ENCODE peak calls at places on chromosomes 16 and 17, in four cellular contexts. K is left colon, C is HL-60, B is adrenal gland. E is an unnamed sample.
A peak's percentile ranks its signal among the peaks of the same experiment; 100 is the strongest.

GRCh38 chr16:31504159-31504558 is 4.0 kb downstream of the RUSF1 start:
- DNase-seq in K (no peak), C (no peak), B (no peak), E (no peak)

GRCh38 chr16:89506113-89506504 is 2.1 kb upstream of the SPG7 start:
- DNase-seq in K (no peak), C (no peak), B (peak; percentile 42), E (no peak)

GRCh38 chr17:2484876-2485275 is 26.8 kb downstream of the METTL16 start:
- DNase-seq in K (no peak), C (no peak), B (no peak), E (no peak)

GRCh38 chr17:43967251-43967875 is 13.6 kb upstream of the PYY start:
- DNase-seq in K (no peak), C (no peak), B (no peak), E (no peak)

GRCh38 chr16:28092721-28093382 is 29.3 kb upstream of the GSG1L start:
- DNase-seq in K (no peak), C (no peak), B (no peak), E (no peak)

GRCh38 chr17:4980644-4981216 is 6.7 kb downstream of the CAMTA2 start:
- DNase-seq in K (no peak), C (no peak), B (peak; percentile 52), E (no peak)

GRCh38 chr17:81368623-81369022 is 26.6 kb upstream of the BAHCC1 start:
- DNase-seq in K (no peak), C (no peak), B (no peak), E (no peak)

GRCh38 chr16:38941-39892 is 14.2 kb downstream of the POLR3K start:
- DNase-seq in K (peak; percentile 89), C (peak; percentile 92), B (no peak), E (no peak)

GRCh38 chr16:27826081-27826892 is 237.2 kb downstream of the GSG1L start:
- DNase-seq in K (no peak), C (no peak), B (no peak), E (no peak)

GRCh38 chr17:9116861-9117568 is 95.7 kb downstream of the NTN1 start:
- DNase-seq in K (no peak), C (no peak), B (no peak), E (no peak)

GRCh38 chr17:38557836-38558750 is 47.7 kb downstream of the SRCIN1 start:
- DNase-seq in K (peak; percentile 89), C (peak; percentile 88), B (peak; percentile 95), E (peak; percentile 60)

GRCh38 chr17:28944862-28945741 is 6.2 kb downstream of the PHF12 start:
- DNase-seq in K (no peak), C (no peak), B (no peak), E (no peak)

E was measured in amygdala.